ENCODE peak calls at places on chromosomes 1 and 21, in nine cellular contexts. One of them, this sample, is unnamed.

GRCh38 chr1:200143347-200143746 is 115.8 kb downstream of the NR5A2 start:
- DNase-seq in GM23248: no peak
- DNase-seq in PC-9: no peak
- DNase-seq in lung: no peak
- DNase-seq in brain microvascular endothelial cell: no peak
- DNase-seq in upper lobe of right lung: no peak
- DNase-seq in K562: no peak
- DNase-seq in H9: no peak
- DNase-seq in neural progenitor cell: no peak
- DNase-seq in this sample: no peak

GRCh38 chr1:1948783-1949182 is 29.7 kb upstream of the TMEM52 start:
- DNase-seq in GM23248: no peak
- DNase-seq in PC-9: no peak
- DNase-seq in lung: no peak
- DNase-seq in brain microvascular endothelial cell: no peak
- DNase-seq in upper lobe of right lung: no peak
- DNase-seq in K562: no peak
- DNase-seq in H9: no peak
- DNase-seq in neural progenitor cell: no peak
- DNase-seq in this sample: no peak

GRCh38 chr1:228540161-228540917 is 53.2 kb downstream of the RNF187 start:
- DNase-seq in GM23248: no peak
- DNase-seq in PC-9: no peak
- DNase-seq in lung: no peak
- DNase-seq in brain microvascular endothelial cell: no peak
- DNase-seq in upper lobe of right lung: peak
- DNase-seq in K562: no peak
- DNase-seq in H9: no peak
- DNase-seq in neural progenitor cell: no peak
- DNase-seq in this sample: no peak

GRCh38 chr1:15834406-15835204 is 12.9 kb upstream of the SPEN start:
- DNase-seq in GM23248: peak
- DNase-seq in PC-9: peak
- DNase-seq in lung: peak
- DNase-seq in brain microvascular endothelial cell: peak
- DNase-seq in upper lobe of right lung: peak
- DNase-seq in K562: peak
- DNase-seq in H9: peak
- DNase-seq in neural progenitor cell: peak
- DNase-seq in this sample: no peak

GRCh38 chr1:160755864-160756616 is 17.0 kb downstream of the SLAMF7 start:
- DNase-seq in GM23248: no peak
- DNase-seq in PC-9: no peak
- DNase-seq in lung: no peak
- DNase-seq in brain microvascular endothelial cell: no peak
- DNase-seq in upper lobe of right lung: no peak
- DNase-seq in K562: no peak
- DNase-seq in H9: no peak
- DNase-seq in neural progenitor cell: no peak
- DNase-seq in this sample: no peak

GRCh38 chr1:155011004-155011416 is 8.4 kb downstream of the ZBTB7B start:
- DNase-seq in GM23248: no peak
- DNase-seq in PC-9: no peak
- DNase-seq in lung: no peak
- DNase-seq in brain microvascular endothelial cell: no peak
- DNase-seq in upper lobe of right lung: no peak
- DNase-seq in K562: no peak
- DNase-seq in H9: no peak
- DNase-seq in neural progenitor cell: peak
- DNase-seq in this sample: no peak

GRCh38 chr1:88327391-88328267 is 356.4 kb upstream of the PKN2 start:
- DNase-seq in GM23248: peak
- DNase-seq in PC-9: peak
- DNase-seq in lung: no peak
- DNase-seq in brain microvascular endothelial cell: peak
- DNase-seq in upper lobe of right lung: no peak
- DNase-seq in K562: no peak
- DNase-seq in H9: no peak
- DNase-seq in neural progenitor cell: no peak
- DNase-seq in this sample: peak

GRCh38 chr21:32576011-32576410 is 9.3 kb downstream of the TCP10L start:
- DNase-seq in GM23248: no peak
- DNase-seq in PC-9: no peak
- DNase-seq in lung: no peak
- DNase-seq in brain microvascular endothelial cell: no peak
- DNase-seq in upper lobe of right lung: no peak
- DNase-seq in K562: no peak
- DNase-seq in H9: no peak
- DNase-seq in neural progenitor cell: no peak
- DNase-seq in this sample: no peak

GRCh38 chr1:154198756-154199562 is 7.1 kb upstream of the TPM3 start:
- DNase-seq in GM23248: peak
- DNase-seq in PC-9: no peak
- DNase-seq in lung: peak
- DNase-seq in brain microvascular endothelial cell: peak
- DNase-seq in upper lobe of right lung: no peak
- DNase-seq in K562: peak
- DNase-seq in H9: peak
- DNase-seq in neural progenitor cell: peak
- DNase-seq in this sample: no peak

GRCh38 chr1:40877681-40878080 is 15.5 kb upstream of the CITED4 start:
- DNase-seq in GM23248: peak
- DNase-seq in PC-9: peak
- DNase-seq in lung: peak
- DNase-seq in brain microvascular endothelial cell: peak
- DNase-seq in upper lobe of right lung: no peak
- DNase-seq in K562: peak
- DNase-seq in H9: no peak
- DNase-seq in neural progenitor cell: no peak
- DNase-seq in this sample: no peak

GRCh38 chr1:158818560-158818959 is 12.6 kb upstream of the MNDA start:
- DNase-seq in GM23248: no peak
- DNase-seq in PC-9: no peak
- DNase-seq in lung: no peak
- DNase-seq in brain microvascular endothelial cell: no peak
- DNase-seq in upper lobe of right lung: no peak
- DNase-seq in K562: peak
- DNase-seq in H9: no peak
- DNase-seq in neural progenitor cell: no peak
- DNase-seq in this sample: no peak

GRCh38 chr1:6614953-6615785 is 1.6 kb downstream of the PHF13 start:
- DNase-seq in GM23248: peak
- DNase-seq in PC-9: no peak
- DNase-seq in lung: no peak
- DNase-seq in brain microvascular endothelial cell: no peak
- DNase-seq in upper lobe of right lung: no peak
- DNase-seq in K562: peak
- DNase-seq in H9: no peak
- DNase-seq in neural progenitor cell: peak
- DNase-seq in this sample: no peak

GRCh38 chr1:50441183-50441582 is 17.9 kb upstream of the DMRTA2 start:
- DNase-seq in GM23248: no peak
- DNase-seq in PC-9: no peak
- DNase-seq in lung: no peak
- DNase-seq in brain microvascular endothelial cell: no peak
- DNase-seq in upper lobe of right lung: no peak
- DNase-seq in K562: no peak
- DNase-seq in H9: no peak
- DNase-seq in neural progenitor cell: no peak
- DNase-seq in this sample: no peak

GRCh38 chr1:207890136-207890738 is 20.7 kb downstream of the CD34 start:
- DNase-seq in GM23248: peak
- DNase-seq in PC-9: peak
- DNase-seq in lung: peak
- DNase-seq in brain microvascular endothelial cell: peak
- DNase-seq in upper lobe of right lung: no peak
- DNase-seq in K562: no peak
- DNase-seq in H9: no peak
- DNase-seq in neural progenitor cell: no peak
- DNase-seq in this sample: no peak

GRCh38 chr21:30349572-30349971 is 1.2 kb upstream of the KRTAP23-1 start:
- DNase-seq in GM23248: no peak
- DNase-seq in PC-9: peak
- DNase-seq in lung: no peak
- DNase-seq in brain microvascular endothelial cell: no peak
- DNase-seq in upper lobe of right lung: no peak
- DNase-seq in K562: no peak
- DNase-seq in H9: no peak
- DNase-seq in neural progenitor cell: no peak
- DNase-seq in this sample: no peak

GRCh38 chr21:44925027-44925755 is 4.5 kb upstream of the ITGB2 start:
- DNase-seq in GM23248: peak
- DNase-seq in PC-9: no peak
- DNase-seq in lung: no peak
- DNase-seq in brain microvascular endothelial cell: no peak
- DNase-seq in upper lobe of right lung: no peak
- DNase-seq in K562: no peak
- DNase-seq in H9: no peak
- DNase-seq in neural progenitor cell: no peak
- DNase-seq in this sample: no peak

GRCh38 chr1:19621274-19621950 is 22.7 kb upstream of the NBL1 start:
- DNase-seq in GM23248: peak
- DNase-seq in PC-9: no peak
- DNase-seq in lung: no peak
- DNase-seq in brain microvascular endothelial cell: no peak
- DNase-seq in upper lobe of right lung: no peak
- DNase-seq in K562: no peak
- DNase-seq in H9: no peak
- DNase-seq in neural progenitor cell: no peak
- DNase-seq in this sample: no peak
- H3K27ac ChIP-seq in GM23248: peak
- H3K27ac ChIP-seq in PC-9: no peak
- H3K27ac ChIP-seq in lung: no peak
- H3K27ac ChIP-seq in brain microvascular endothelial cell: no peak
- H3K27ac ChIP-seq in upper lobe of right lung: no peak
- H3K27ac ChIP-seq in K562: no peak
- H3K27ac ChIP-seq in H9: no peak
- H3K27ac ChIP-seq in neural progenitor cell: no peak
- H3K27ac ChIP-seq in this sample: peak

DNA sequence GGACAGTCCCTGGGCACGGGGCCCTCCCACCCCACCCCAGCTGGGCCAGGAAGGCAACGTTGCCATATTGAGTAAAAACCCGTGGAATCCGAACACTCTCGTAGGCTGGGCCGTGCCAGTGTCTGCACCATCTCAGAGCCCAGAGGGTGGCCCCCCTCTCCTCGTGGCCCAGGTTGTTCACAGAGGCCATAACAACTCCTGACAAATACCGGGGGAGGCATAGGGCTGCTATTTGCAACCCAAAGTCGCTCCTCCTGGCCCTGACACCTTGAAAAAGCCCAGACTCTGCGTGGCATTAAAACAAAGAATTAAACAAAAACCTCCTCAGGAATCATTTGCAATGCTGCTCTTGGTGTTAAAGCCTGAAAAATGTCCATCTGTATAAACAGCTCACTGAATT is 141.4 kb downstream of the CASZ1 start:
- DNase-seq in GM23248: no peak
- DNase-seq in PC-9: no peak
- DNase-seq in lung: no peak
- DNase-seq in brain microvascular endothelial cell: no peak
- DNase-seq in upper lobe of right lung: no peak
- DNase-seq in K562: no peak
- DNase-seq in H9: no peak
- DNase-seq in neural progenitor cell: no peak
- DNase-seq in this sample: no peak
- H3K27ac ChIP-seq in GM23248: no peak
- H3K27ac ChIP-seq in PC-9: no peak
- H3K27ac ChIP-seq in lung: no peak
- H3K27ac ChIP-seq in brain microvascular endothelial cell: no peak
- H3K27ac ChIP-seq in upper lobe of right lung: no peak
- H3K27ac ChIP-seq in K562: no peak
- H3K27ac ChIP-seq in H9: no peak
- H3K27ac ChIP-seq in neural progenitor cell: no peak
- H3K27ac ChIP-seq in this sample: no peak

GRCh38 chr1:156246762-156247459 is 945 bp downstream of the PAQR6 start:
- DNase-seq in GM23248: peak
- DNase-seq in PC-9: no peak
- DNase-seq in lung: no peak
- DNase-seq in brain microvascular endothelial cell: no peak
- DNase-seq in upper lobe of right lung: peak
- DNase-seq in K562: no peak
- DNase-seq in H9: no peak
- DNase-seq in neural progenitor cell: peak
- DNase-seq in this sample: no peak
- H3K27ac ChIP-seq in GM23248: no peak
- H3K27ac ChIP-seq in PC-9: no peak
- H3K27ac ChIP-seq in lung: no peak
- H3K27ac ChIP-seq in brain microvascular endothelial cell: no peak
- H3K27ac ChIP-seq in upper lobe of right lung: no peak
- H3K27ac ChIP-seq in K562: no peak
- H3K27ac ChIP-seq in H9: no peak
- H3K27ac ChIP-seq in neural progenitor cell: peak
- H3K27ac ChIP-seq in this sample: no peak

GRCh38 chr1:8687539-8687938 is 129.9 kb downstream of the RERE start:
- DNase-seq in GM23248: no peak
- DNase-seq in PC-9: no peak
- DNase-seq in lung: no peak
- DNase-seq in brain microvascular endothelial cell: no peak
- DNase-seq in upper lobe of right lung: no peak
- DNase-seq in K562: no peak
- DNase-seq in H9: no peak
- DNase-seq in neural progenitor cell: no peak
- DNase-seq in this sample: no peak
- H3K27ac ChIP-seq in GM23248: no peak
- H3K27ac ChIP-seq in PC-9: no peak
- H3K27ac ChIP-seq in lung: no peak
- H3K27ac ChIP-seq in brain microvascular endothelial cell: no peak
- H3K27ac ChIP-seq in upper lobe of right lung: no peak
- H3K27ac ChIP-seq in K562: no peak
- H3K27ac ChIP-seq in H9: no peak
- H3K27ac ChIP-seq in neural progenitor cell: no peak
- H3K27ac ChIP-seq in this sample: no peak

DNA sequence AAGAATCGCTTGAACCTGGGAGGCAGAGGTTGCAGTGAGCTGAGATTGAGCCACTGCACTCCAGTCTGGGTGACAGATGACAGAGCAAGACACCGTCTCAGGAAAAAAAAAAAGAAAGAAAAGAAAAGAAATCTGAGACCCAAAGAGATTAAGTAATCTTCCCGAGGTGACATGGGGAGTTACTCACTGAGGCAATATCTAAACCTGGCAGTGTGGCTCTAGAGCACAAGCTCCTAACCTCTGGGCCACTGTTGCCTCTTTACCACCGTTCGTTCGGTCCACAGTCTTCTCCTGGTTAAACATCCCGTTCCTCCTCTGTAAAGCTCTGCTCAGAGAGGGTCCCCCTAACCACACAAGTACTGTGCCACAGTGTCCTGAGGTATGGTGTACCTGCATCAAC is 1.5 kb downstream of the HMGCL start:
- DNase-seq in GM23248: no peak
- DNase-seq in PC-9: no peak
- DNase-seq in lung: no peak
- DNase-seq in brain microvascular endothelial cell: no peak
- DNase-seq in upper lobe of right lung: no peak
- DNase-seq in K562: no peak
- DNase-seq in H9: no peak
- DNase-seq in neural progenitor cell: no peak
- DNase-seq in this sample: no peak
- H3K27ac ChIP-seq in GM23248: no peak
- H3K27ac ChIP-seq in PC-9: no peak
- H3K27ac ChIP-seq in lung: no peak
- H3K27ac ChIP-seq in brain microvascular endothelial cell: no peak
- H3K27ac ChIP-seq in upper lobe of right lung: no peak
- H3K27ac ChIP-seq in K562: no peak
- H3K27ac ChIP-seq in H9: no peak
- H3K27ac ChIP-seq in neural progenitor cell: no peak
- H3K27ac ChIP-seq in this sample: no peak